ENCODE peak calls at places on chromosomes 2 and 18, in nine cellular contexts. G, I, E, V, H, U, M, N and X are unnamed samples.
A peak's percentile ranks its signal among the peaks of the same experiment; 100 is the strongest.

GRCh38 chr18:14285053-14285452 is 152.8 kb upstream of the ZNF519 start:
- DNase-seq in G (no peak), I (no peak), E (no peak), V (no peak), H (no peak), U (no peak), M (no peak), N (no peak), X (no peak)

GRCh38 chr18:41378628-41379027 is 576.4 kb upstream of the PIK3C3 start:
- DNase-seq in G (no peak), I (no peak), E (peak; percentile 5), V (no peak), H (no peak), U (peak; percentile 23), M (no peak), N (no peak), X (peak; percentile 14)

GRCh38 chr2:232901711-232902578 is 31.9 kb downstream of the SNORC start:
- DNase-seq in G (no peak), I (no peak), E (no peak), V (peak; percentile 51), H (peak; percentile 61), U (no peak), M (no peak), N (no peak), X (peak; percentile 95)

GRCh38 chr18:3468833-3469232 is 18.9 kb downstream of the TGIF1 start:
- DNase-seq in G (no peak), I (no peak), E (no peak), V (no peak), H (no peak), U (no peak), M (no peak), N (no peak), X (no peak)

GRCh38 chr2:33425660-33426059 is 50.8 kb upstream of the RASGRP3 start:
- DNase-seq in G (no peak), I (no peak), E (no peak), V (peak; percentile 30), H (no peak), U (no peak), M (no peak), N (no peak), X (no peak)

GRCh38 chr2:173136614-173137013 is 61.0 kb downstream of the MAP3K20 start:
- DNase-seq in G (no peak), I (no peak), E (no peak), V (no peak), H (no peak), U (no peak), M (no peak), N (peak; percentile 7), X (no peak)

GRCh38 chr2:240208096-240208495 is 67.6 kb upstream of the OTOS start:
- DNase-seq in G (no peak), I (no peak), E (no peak), V (no peak), H (no peak), U (no peak), M (no peak), N (no peak), X (no peak)

GRCh38 chr18:40124107-40124506 is 1830.9 kb upstream of the PIK3C3 start:
- DNase-seq in G (no peak), I (no peak), E (no peak), V (no peak), H (no peak), U (no peak), M (no peak), N (no peak), X (peak; percentile 79)

GRCh38 chr2:32231959-32232358 is 32.7 kb downstream of the NLRC4 start:
- DNase-seq in G (no peak), I (no peak), E (no peak), V (no peak), H (no peak), U (no peak), M (no peak), N (no peak), X (no peak)

GRCh38 chr2:18132697-18133096 is 254.2 kb downstream of the KCNS3 start:
- DNase-seq in G (no peak), I (no peak), E (no peak), V (no peak), H (no peak), U (no peak), M (no peak), N (no peak), X (no peak)